ENCODE peak calls at places on chromosome 17, in six cellular contexts. One of them, this sample, is unnamed.

GRCh38 chr17:74677558-74678466 is 34.9 kb downstream of the CD300LF start:
- DNase-seq in K562: no peak
- DNase-seq in H1: no peak
- DNase-seq in SK-N-SH: peak; percentile 77
- DNase-seq in GM12878: no peak
- DNase-seq in HepG2: no peak
- DNase-seq in this sample: peak; percentile 69

GRCh38 chr17:55648086-55648485 is 74.6 kb downstream of the TMEM100 start:
- DNase-seq in H1: no peak
- DNase-seq in K562: no peak
- DNase-seq in GM12878: no peak
- DNase-seq in HepG2: no peak
- DNase-seq in SK-N-SH: no peak
- DNase-seq in this sample: no peak

GRCh38 chr17:1997146-1997586 is 28.0 kb downstream of the RTN4RL1 start:
- DNase-seq in SK-N-SH: no peak
- DNase-seq in HepG2: peak; percentile 78
- DNase-seq in K562: no peak
- DNase-seq in H1: no peak
- DNase-seq in GM12878: no peak
- DNase-seq in this sample: peak; percentile 60

GRCh38 chr17:31321481-31321880 is at the start of gene EVI2A:
- DNase-seq in H1: no peak
- DNase-seq in K562: no peak
- DNase-seq in SK-N-SH: no peak
- DNase-seq in GM12878: peak; percentile 69
- DNase-seq in HepG2: no peak
- DNase-seq in this sample: no peak

GRCh38 chr17:42337442-42337841 is 49.1 kb downstream of the STAT5A start:
- DNase-seq in HepG2: no peak
- DNase-seq in H1: no peak
- DNase-seq in K562: no peak
- DNase-seq in SK-N-SH: no peak
- DNase-seq in GM12878: peak; percentile 94
- DNase-seq in this sample: no peak

GRCh38 chr17:75721463-75722011 is 278 bp downstream of the ITGB4 start:
- DNase-seq in HepG2: no peak
- DNase-seq in SK-N-SH: peak; percentile 89
- DNase-seq in H1: peak; percentile 54
- DNase-seq in GM12878: no peak
- DNase-seq in K562: no peak
- DNase-seq in this sample: no peak

GRCh38 chr17:78687944-78688343 is 94.1 kb downstream of the CYTH1 start:
- DNase-seq in H1: no peak
- DNase-seq in HepG2: no peak
- DNase-seq in SK-N-SH: no peak
- DNase-seq in K562: no peak
- DNase-seq in GM12878: no peak
- DNase-seq in this sample: no peak

GRCh38 chr17:15321556-15322250 is 19.7 kb downstream of the TEKT3 start:
- DNase-seq in K562: no peak
- DNase-seq in H1: no peak
- DNase-seq in SK-N-SH: no peak
- DNase-seq in HepG2: no peak
- DNase-seq in GM12878: no peak
- DNase-seq in this sample: no peak

GRCh38 chr17:67488161-67488560 is 111.1 kb downstream of the PITPNC1 start:
- DNase-seq in H1: no peak
- DNase-seq in HepG2: no peak
- DNase-seq in GM12878: no peak
- DNase-seq in K562: no peak
- DNase-seq in SK-N-SH: peak; percentile 63
- DNase-seq in this sample: no peak

GRCh38 chr17:28716740-28717577 is 709 bp downstream of the RAB34 start:
- DNase-seq in SK-N-SH: no peak
- DNase-seq in HepG2: no peak
- DNase-seq in H1: no peak
- DNase-seq in GM12878: no peak
- DNase-seq in K562: no peak
- DNase-seq in this sample: peak; percentile 55
- TF ChIP-seq MAX in SK-N-SH: no peak
- TF ChIP-seq MAX in HepG2: no peak
- TF ChIP-seq MAX in H1: no peak
- TF ChIP-seq MAX in GM12878: no peak
- TF ChIP-seq MAX in K562: no peak
- TF ChIP-seq MAX in this sample: no peak

GRCh38 chr17:48347203-48347602 is 82.8 kb downstream of the SKAP1 start:
- DNase-seq in K562: no peak
- DNase-seq in H1: no peak
- DNase-seq in SK-N-SH: no peak
- DNase-seq in GM12878: no peak
- DNase-seq in HepG2: no peak
- DNase-seq in this sample: no peak

GRCh38 chr17:48352630-48353029 is 77.4 kb downstream of the SKAP1 start:
- DNase-seq in H1: no peak
- DNase-seq in K562: no peak
- DNase-seq in SK-N-SH: no peak
- DNase-seq in GM12878: no peak
- DNase-seq in HepG2: no peak
- DNase-seq in this sample: no peak

GRCh38 chr17:48356866-48357265 is 73.1 kb downstream of the SKAP1 start:
- DNase-seq in H1: no peak
- DNase-seq in SK-N-SH: no peak
- DNase-seq in HepG2: no peak
- DNase-seq in GM12878: no peak
- DNase-seq in K562: no peak
- DNase-seq in this sample: no peak

GRCh38 chr17:48348352-48348751 is 81.7 kb downstream of the SKAP1 start:
- DNase-seq in H1: no peak
- DNase-seq in HepG2: no peak
- DNase-seq in K562: no peak
- DNase-seq in GM12878: no peak
- DNase-seq in SK-N-SH: no peak
- DNase-seq in this sample: no peak

DNA sequence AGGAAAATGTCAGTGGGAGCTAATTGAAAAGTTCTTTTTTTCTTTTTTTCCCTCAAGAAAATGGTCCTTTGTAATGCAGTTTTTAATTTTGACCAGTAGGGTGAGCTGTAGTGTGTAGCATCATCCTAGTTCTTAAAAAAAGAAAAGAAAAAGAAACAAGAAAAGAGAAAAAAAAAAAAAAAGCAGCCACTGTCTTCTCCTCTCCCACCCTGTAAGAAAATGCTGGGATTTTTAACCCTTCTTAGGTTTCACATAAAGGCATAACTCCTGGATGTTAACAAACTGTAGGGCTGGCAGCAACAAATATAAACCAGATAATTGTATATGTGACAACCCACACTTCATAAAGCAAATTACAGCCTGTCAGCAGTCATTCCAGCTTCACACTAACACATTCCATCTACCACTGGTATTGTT is 78.1 kb downstream of the SKAP1 start:
- DNase-seq in SK-N-SH: peak; percentile 32
- DNase-seq in GM12878: no peak
- DNase-seq in HepG2: peak; percentile 5
- DNase-seq in K562: peak; percentile 23
- DNase-seq in H1: no peak
- DNase-seq in this sample: peak; percentile 52
- TF ChIP-seq RFX5 in SK-N-SH: no peak
- TF ChIP-seq RFX5 in GM12878: no peak
- TF ChIP-seq RFX5 in HepG2: no peak
- TF ChIP-seq RFX5 in K562: no peak
- TF ChIP-seq RFX5 in H1: no peak
- TF ChIP-seq RFX5 in this sample: no peak

GRCh38 chr17:73569758-73570319 is 74.4 kb downstream of the SDK2 start:
- DNase-seq in HepG2: no peak
- DNase-seq in SK-N-SH: no peak
- DNase-seq in H1: no peak
- DNase-seq in K562: no peak
- DNase-seq in GM12878: no peak
- DNase-seq in this sample: no peak

GRCh38 chr17:73564856-73565255 is 79.4 kb downstream of the SDK2 start:
- DNase-seq in GM12878: no peak
- DNase-seq in HepG2: no peak
- DNase-seq in K562: no peak
- DNase-seq in H1: no peak
- DNase-seq in SK-N-SH: no peak
- DNase-seq in this sample: no peak

GRCh38 chr17:73568934-73569333 is 75.3 kb downstream of the SDK2 start:
- DNase-seq in HepG2: no peak
- DNase-seq in SK-N-SH: no peak
- DNase-seq in GM12878: no peak
- DNase-seq in K562: no peak
- DNase-seq in H1: no peak
- DNase-seq in this sample: no peak

GRCh38 chr17:73562896-73563295 is 81.3 kb downstream of the SDK2 start:
- DNase-seq in H1: no peak
- DNase-seq in SK-N-SH: no peak
- DNase-seq in K562: no peak
- DNase-seq in GM12878: no peak
- DNase-seq in HepG2: no peak
- DNase-seq in this sample: no peak

DNA sequence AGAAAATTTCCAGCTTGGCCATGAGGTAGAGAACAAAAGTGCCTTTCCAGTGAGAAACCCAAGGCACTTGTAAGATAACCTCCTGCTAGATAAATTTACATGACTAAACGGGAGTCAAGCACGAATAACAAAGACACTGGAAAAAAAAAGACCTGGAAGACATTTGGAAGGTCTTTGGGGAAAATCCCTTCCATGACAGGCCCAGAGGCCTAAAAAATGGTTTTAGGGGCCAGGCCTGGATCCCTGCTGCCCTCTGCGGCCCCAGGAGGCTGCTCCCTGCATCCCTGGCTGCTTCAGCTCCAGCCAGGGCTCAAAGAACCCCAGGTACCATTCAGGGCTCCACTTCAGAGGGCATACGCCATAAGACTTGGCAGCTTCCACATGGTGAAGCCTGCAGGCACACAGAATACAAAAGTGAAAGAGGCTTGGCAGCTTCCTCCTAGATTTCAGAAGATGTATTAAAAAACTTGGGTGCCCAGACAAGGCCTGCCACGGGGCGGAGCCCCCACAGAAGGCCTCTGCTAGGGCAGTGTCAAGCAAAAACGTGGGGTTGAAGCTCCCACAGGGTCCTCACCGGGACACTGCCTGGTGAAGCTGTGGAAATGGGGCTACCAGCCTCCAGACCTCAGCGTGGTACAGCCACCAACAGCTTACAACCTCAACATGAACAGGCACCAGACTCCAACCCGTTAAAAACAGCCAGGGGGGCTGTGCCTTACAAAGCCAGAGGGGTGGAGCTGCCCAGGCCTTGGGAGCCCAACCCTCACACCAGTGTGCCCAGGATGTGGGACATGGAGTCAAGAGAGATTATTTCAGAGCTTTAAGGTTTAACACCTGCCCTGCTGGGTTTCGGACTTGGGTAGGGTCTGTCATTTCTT is 77.1 kb downstream of the SDK2 start:
- DNase-seq in SK-N-SH: no peak
- DNase-seq in HepG2: no peak
- DNase-seq in H1: peak; percentile 70
- DNase-seq in GM12878: no peak
- DNase-seq in K562: no peak
- DNase-seq in this sample: no peak
- TF ChIP-seq MAX in SK-N-SH: no peak
- TF ChIP-seq MAX in HepG2: no peak
- TF ChIP-seq MAX in H1: no peak
- TF ChIP-seq MAX in GM12878: no peak
- TF ChIP-seq MAX in K562: no peak
- TF ChIP-seq MAX in this sample: no peak

GRCh38 chr17:47733047-47733413 is at the start of gene TBX21:
- DNase-seq in K562: peak; percentile 88
- DNase-seq in HepG2: peak; percentile 73
- DNase-seq in H1: peak; percentile 78
- DNase-seq in GM12878: no peak
- DNase-seq in SK-N-SH: peak; percentile 93
- DNase-seq in this sample: peak; percentile 90
- TF ChIP-seq RFX5 in K562: no peak
- TF ChIP-seq RFX5 in HepG2: no peak
- TF ChIP-seq RFX5 in H1: no peak
- TF ChIP-seq RFX5 in GM12878: no peak
- TF ChIP-seq RFX5 in SK-N-SH: no peak
- TF ChIP-seq RFX5 in this sample: no peak

DNA sequence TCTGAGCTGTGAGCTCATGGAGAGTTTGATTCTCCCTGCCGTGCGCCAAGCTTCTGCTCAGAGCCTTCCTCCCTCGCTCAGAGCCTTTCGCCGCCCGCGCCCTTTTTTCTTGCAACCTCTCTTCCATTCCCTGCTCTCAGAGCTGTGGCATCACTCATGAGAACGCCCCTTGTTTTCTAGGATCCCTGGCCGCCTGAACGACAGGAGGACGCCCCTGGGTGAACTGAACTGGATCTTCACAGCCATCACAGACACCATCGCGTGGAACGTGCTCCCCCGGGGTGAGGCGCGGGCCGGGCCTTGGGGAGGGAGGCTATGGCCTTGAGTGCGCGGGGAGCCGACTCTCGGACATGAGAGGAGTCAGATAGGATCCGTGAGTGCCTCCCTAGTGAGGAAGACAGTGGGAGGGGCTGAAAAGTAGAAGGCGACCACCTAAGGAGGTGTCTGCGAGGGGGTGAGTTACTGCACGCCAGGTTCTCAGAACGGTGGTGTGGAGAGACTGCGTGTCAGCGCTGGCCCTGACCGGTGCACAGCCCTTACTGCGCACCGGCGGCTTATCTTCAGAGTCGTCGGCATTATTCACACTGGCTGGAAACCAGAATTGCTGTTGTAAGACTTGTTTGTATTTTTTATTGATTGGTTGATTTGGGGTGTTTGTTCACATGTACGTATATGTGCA is 169.5 kb upstream of the CHMP6 start:
- DNase-seq in H1: no peak
- DNase-seq in HepG2: no peak
- DNase-seq in GM12878: no peak
- DNase-seq in SK-N-SH: no peak
- DNase-seq in K562: no peak
- DNase-seq in this sample: no peak
- TF ChIP-seq MAX in H1: no peak
- TF ChIP-seq MAX in HepG2: no peak
- TF ChIP-seq MAX in GM12878: no peak
- TF ChIP-seq MAX in SK-N-SH: no peak
- TF ChIP-seq MAX in K562: no peak
- TF ChIP-seq MAX in this sample: no peak

This sample was measured in A549.